ENCODE peak calls at places on chromosomes 4 and X, in four cellular contexts. L is GM12878, R is sigmoid colon, X is SK-N-SH. U is an unnamed sample.
A peak's percentile ranks its signal among the peaks of the same experiment; 100 is the strongest.

GRCh38 chr4:183504930-183505555 is at the start of gene ING2:
- DNase-seq in X (peak; percentile 89), L (no peak), R (no peak), U (peak; percentile 76)

GRCh38 chrX:96689951-96690350 is 5.3 kb downstream of the DIAPH2 start:
- DNase-seq in R (no peak), X (no peak), L (no peak), U (no peak)

GRCh38 chr4:146190393-146190910 is 14.9 kb downstream of the LSM6 start:
- DNase-seq in L (no peak), X (no peak), R (no peak), U (no peak)

GRCh38 chr4:52234539-52235174 is 183.6 kb downstream of the SPATA18 start:
- DNase-seq in X (peak; percentile 38), L (no peak), R (no peak), U (no peak)

GRCh38 chrX:68571292-68572256 is 72.7 kb downstream of the YIPF6 start:
- DNase-seq in L (peak; percentile 39), R (no peak), X (no peak), U (no peak)

GRCh38 chrX:152813211-152813610 is 17.3 kb downstream of the CETN2 start:
- DNase-seq in L (no peak), R (no peak), X (no peak), U (no peak)

GRCh38 chrX:107776649-107777535 is 641 bp upstream of the NCBP2L start:
- DNase-seq in R (peak; percentile 93), L (peak; percentile 42), X (peak; percentile 73), U (peak; percentile 57)

GRCh38 chr4:48243897-48244296 is 25.7 kb downstream of the TEC start:
- DNase-seq in R (no peak), L (no peak), X (no peak), U (no peak)

GRCh38 chr4:119039779-119040178 is 95.9 kb upstream of the MYOZ2 start:
- DNase-seq in L (no peak), X (no peak), R (no peak), U (no peak)

GRCh38 chr4:176791591-176792347 is 953 bp downstream of the VEGFC start:
- DNase-seq in L (no peak), R (peak; percentile 62), X (no peak), U (peak; percentile 51)

DNA sequence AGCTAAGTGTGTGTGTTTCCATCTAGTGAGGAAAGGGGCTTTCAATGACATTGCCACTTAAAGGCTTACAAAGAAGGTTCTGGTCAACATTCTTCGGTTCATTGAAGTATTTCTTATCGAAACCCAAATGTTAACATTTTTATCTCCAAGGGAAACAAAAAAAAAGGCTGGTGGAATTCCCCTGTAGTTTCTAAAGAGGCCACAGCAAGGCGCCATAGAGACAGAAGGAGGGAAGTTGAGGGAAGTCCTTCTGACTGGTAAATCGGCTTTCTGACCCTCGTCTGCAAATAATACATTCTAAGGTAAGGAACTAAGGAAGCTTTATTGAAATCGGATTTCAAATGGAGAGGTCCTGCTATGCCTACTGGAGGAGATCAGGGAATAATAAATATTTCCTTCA is 1.7 kb upstream of the ZFP42 start:
- DNase-seq in R (no peak), X (no peak), L (no peak), U (no peak)
- TF ChIP-seq CTCF in R (no peak), X (peak; percentile 52), L (no peak), U (peak; percentile 36)

GRCh38 chrX:153880440-153880815 is 5.5 kb downstream of the L1CAM start:
- DNase-seq in L (no peak), X (peak; percentile 39), R (no peak), U (no peak)

GRCh38 chrX:153877571-153878261 is 8.3 kb downstream of the L1CAM start:
- DNase-seq in R (no peak), X (no peak), L (no peak), U (no peak)

GRCh38 chrX:153878969-153879653 is 6.9 kb downstream of the L1CAM start:
- DNase-seq in X (peak; percentile 81), L (no peak), R (no peak), U (peak; percentile 17)

GRCh38 chrX:153879741-153880439 is 6.1 kb downstream of the L1CAM start:
- DNase-seq in L (no peak), R (no peak), X (no peak), U (no peak)

GRCh38 chrX:153878285-153878779 is 7.6 kb downstream of the L1CAM start:
- DNase-seq in X (peak; percentile 33), R (no peak), L (no peak), U (no peak)
- H3K4me1 ChIP-seq in X (peaks cover 49% of the 10 kb centered on the region), R (no peaks in the 10 kb centered on the region), L (no peaks in the 10 kb centered on the region), U (peaks cover 4% of the 10 kb centered on the region)

GRCh38 chr4:41725254-41725653 is 23.3 kb downstream of the PHOX2B start:
- DNase-seq in R (no peak), L (no peak), X (no peak), U (no peak)
- TF ChIP-seq CTCF in R (no peak), L (peak; percentile 2), X (peak; percentile 40), U (peak; percentile 21)

GRCh38 chrX:47198026-47198686 is 4.5 kb downstream of the UBA1 start:
- DNase-seq in X (no peak), R (no peak), L (no peak), U (no peak)

GRCh38 chrX:47194388-47194787 is 759 bp downstream of the UBA1 start:
- DNase-seq in R (no peak), X (no peak), L (no peak), U (no peak)

GRCh38 chrX:47197526-47197925 is 3.9 kb downstream of the UBA1 start:
- DNase-seq in L (no peak), X (no peak), R (no peak), U (no peak)

GRCh38 chrX:47193475-47194241 is at the start of gene UBA1:
- DNase-seq in X (peak; percentile 95), R (peak; percentile 98), L (peak; percentile 97), U (peak; percentile 84)

DNA sequence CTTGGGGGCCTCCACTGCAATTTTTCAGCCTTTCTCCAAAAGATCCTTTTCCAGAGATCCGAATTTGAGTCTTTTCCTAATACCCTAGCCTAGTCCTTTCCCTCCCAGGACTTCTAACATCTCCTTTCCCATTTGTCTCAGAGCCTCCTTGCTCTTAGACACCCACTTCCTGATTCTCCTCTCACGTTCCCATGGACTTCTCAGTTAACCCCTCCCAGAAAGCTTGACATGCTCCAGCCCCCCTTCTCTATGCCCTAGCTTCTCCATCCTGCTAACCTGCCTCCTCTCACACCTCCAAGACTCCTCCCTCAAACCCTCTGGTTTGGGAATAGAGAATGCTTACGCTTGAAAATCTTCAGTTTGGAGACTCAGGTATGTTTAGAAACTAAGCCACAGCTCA is 2.5 kb downstream of the UBA1 start:
- DNase-seq in L (no peak), R (no peak), X (no peak), U (no peak)
- H3K4me1 ChIP-seq in L (peaks cover 13% of the 10 kb centered on the region), R (no peaks in the 10 kb centered on the region), X (peaks cover 36% of the 10 kb centered on the region), U (peaks cover 9% of the 10 kb centered on the region)

GRCh38 chr4:10753326-10753725 is 68.8 kb upstream of the CLNK start:
- DNase-seq in X (no peak), L (no peak), R (no peak), U (no peak)
- TF ChIP-seq CTCF in X (no peak), L (no peak), R (no peak), U (no peak)

GRCh38 chr4:80306255-80306654 is 29.3 kb upstream of the CFAP299 start:
- DNase-seq in R (no peak), L (no peak), X (no peak), U (no peak)
- H3K4me1 ChIP-seq in R (no peaks in the 10 kb centered on the region), L (no peaks in the 10 kb centered on the region), X (peaks cover 5% of the 10 kb centered on the region), U (peaks cover 51% of the 10 kb centered on the region)

GRCh38 chr4:174365018-174365587 is 81.4 kb downstream of the CEP44 start:
- DNase-seq in X (peak; percentile 23), L (no peak), R (no peak), U (no peak)
- TF ChIP-seq CTCF in X (peak; percentile 75), L (no peak), R (peak; percentile 24), U (peak; percentile 71)